ENCODE peak calls at places on chromosomes 13 and 19, in seven cellular contexts. B is SK-N-SH, W is HCT116, G is K562, I is H1, L is GM12878, Z is HepG2. S is an unnamed sample.

GRCh38 chr19:10399878-10400277 is 3.5 kb downstream of the CDC37 start:
- DNase-seq in B (no peak), W (no peak), G (peak), I (no peak), L (no peak), Z (no peak), S (no peak)

GRCh38 chr13:105232403-105232802 is 1303.1 kb downstream of the EFNB2 start:
- DNase-seq in B (no peak), W (no peak), G (no peak), I (no peak), L (no peak), Z (no peak), S (no peak)

GRCh38 chr19:34256835-34257558 is 2.6 kb downstream of the GARRE1 start:
- DNase-seq in B (no peak), W (no peak), G (no peak), I (no peak), L (no peak), Z (no peak), S (no peak)

GRCh38 chr13:76829572-76830327 is 56.5 kb downstream of the KCTD12 start:
- DNase-seq in B (no peak), W (no peak), G (no peak), I (no peak), L (no peak), Z (no peak), S (no peak)

GRCh38 chr19:2944403-2944774 is 382 bp downstream of the ZNF77 start:
- DNase-seq in B (no peak), W (no peak), G (no peak), I (no peak), L (no peak), Z (no peak), S (no peak)

GRCh38 chr13:25217023-25217909 is 45.2 kb upstream of the AMER2 start:
- DNase-seq in B (no peak), W (no peak), G (no peak), I (no peak), L (no peak), Z (no peak), S (no peak)

GRCh38 chr13:39016789-39017188 is 21.1 kb downstream of the PROSER1 start:
- DNase-seq in B (peak), W (peak), G (peak), I (no peak), L (no peak), Z (peak), S (peak)

GRCh38 chr19:48920949-48921348 is 12.6 kb upstream of the DHDH start:
- DNase-seq in B (no peak), W (no peak), G (no peak), I (no peak), L (no peak), Z (no peak), S (no peak)

GRCh38 chr13:31767175-31767900 is 28.0 kb downstream of the RXFP2 start:
- DNase-seq in B (no peak), W (no peak), G (no peak), I (no peak), L (no peak), Z (no peak), S (no peak)

GRCh38 chr19:4374451-4375163 is 25.7 kb downstream of the SH3GL1 start:
- DNase-seq in B (no peak), W (peak), G (peak), I (no peak), L (no peak), Z (peak), S (no peak)

GRCh38 chr13:94672400-94672799 is 39.9 kb downstream of the SOX21 start:
- DNase-seq in B (no peak), W (no peak), G (no peak), I (no peak), L (no peak), Z (no peak), S (no peak)

GRCh38 chr13:62524498-62524897 is 1108.8 kb upstream of the PCDH20 start:
- DNase-seq in B (no peak), W (no peak), G (no peak), I (no peak), L (peak), Z (no peak), S (no peak)

GRCh38 chr19:9877775-9878510 is 42.8 kb downstream of the PIN1 start:
- DNase-seq in B (no peak), W (peak), G (no peak), I (no peak), L (no peak), Z (no peak), S (no peak)

GRCh38 chr13:23750383-23751121 is 138.6 kb downstream of the MIPEP start:
- DNase-seq in B (no peak), W (no peak), G (no peak), I (no peak), L (no peak), Z (no peak), S (no peak)

GRCh38 chr13:96422002-96422401 is 332.1 kb downstream of the HS6ST3 start:
- DNase-seq in B (no peak), W (no peak), G (no peak), I (no peak), L (no peak), Z (no peak), S (no peak)

GRCh38 chr19:13633109-13633508 is 126.8 kb upstream of the CACNA1A start:
- DNase-seq in B (no peak), W (no peak), G (no peak), I (no peak), L (no peak), Z (peak), S (no peak)

GRCh38 chr13:59391696-59392095 is 772.0 kb downstream of the DIAPH3 start:
- DNase-seq in B (peak), W (peak), G (peak), I (no peak), L (peak), Z (peak), S (peak)

GRCh38 chr19:15296353-15296752 is 36.0 kb downstream of the BRD4 start:
- DNase-seq in B (peak), W (no peak), G (no peak), I (no peak), L (no peak), Z (no peak), S (no peak)

GRCh38 chr19:32817252-32817912 is 52.2 kb downstream of the SLC7A9 start:
- DNase-seq in B (no peak), W (no peak), G (no peak), I (no peak), L (no peak), Z (peak), S (no peak)

DNA sequence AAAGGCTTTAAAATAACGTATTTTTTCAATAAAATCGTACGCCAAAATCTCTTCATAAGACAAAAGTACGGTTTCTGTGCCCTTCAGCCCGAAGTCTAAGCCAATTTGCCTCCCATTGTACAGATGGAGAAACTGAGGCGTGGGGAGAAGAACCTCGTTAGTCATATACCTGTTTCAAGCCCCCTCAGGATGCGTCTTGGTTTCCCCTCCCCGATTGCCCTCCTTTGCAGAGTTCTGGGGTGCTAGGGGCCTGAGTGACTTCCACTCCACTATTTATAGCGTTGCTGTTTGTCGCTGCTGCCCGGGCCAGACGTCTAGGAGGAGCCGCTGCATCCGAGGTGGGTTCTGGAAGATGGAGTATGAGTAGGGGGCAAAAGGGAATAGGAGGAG is 2.3 kb upstream of the LTBP4 start:
- DNase-seq in B (no peak), W (no peak), G (no peak), I (no peak), L (no peak), Z (no peak), S (no peak)
- TF ChIP-seq JUND in B (no peak), W (no peak), G (no peak), I (no peak), L (no peak), Z (no peak), S (no peak)

DNA sequence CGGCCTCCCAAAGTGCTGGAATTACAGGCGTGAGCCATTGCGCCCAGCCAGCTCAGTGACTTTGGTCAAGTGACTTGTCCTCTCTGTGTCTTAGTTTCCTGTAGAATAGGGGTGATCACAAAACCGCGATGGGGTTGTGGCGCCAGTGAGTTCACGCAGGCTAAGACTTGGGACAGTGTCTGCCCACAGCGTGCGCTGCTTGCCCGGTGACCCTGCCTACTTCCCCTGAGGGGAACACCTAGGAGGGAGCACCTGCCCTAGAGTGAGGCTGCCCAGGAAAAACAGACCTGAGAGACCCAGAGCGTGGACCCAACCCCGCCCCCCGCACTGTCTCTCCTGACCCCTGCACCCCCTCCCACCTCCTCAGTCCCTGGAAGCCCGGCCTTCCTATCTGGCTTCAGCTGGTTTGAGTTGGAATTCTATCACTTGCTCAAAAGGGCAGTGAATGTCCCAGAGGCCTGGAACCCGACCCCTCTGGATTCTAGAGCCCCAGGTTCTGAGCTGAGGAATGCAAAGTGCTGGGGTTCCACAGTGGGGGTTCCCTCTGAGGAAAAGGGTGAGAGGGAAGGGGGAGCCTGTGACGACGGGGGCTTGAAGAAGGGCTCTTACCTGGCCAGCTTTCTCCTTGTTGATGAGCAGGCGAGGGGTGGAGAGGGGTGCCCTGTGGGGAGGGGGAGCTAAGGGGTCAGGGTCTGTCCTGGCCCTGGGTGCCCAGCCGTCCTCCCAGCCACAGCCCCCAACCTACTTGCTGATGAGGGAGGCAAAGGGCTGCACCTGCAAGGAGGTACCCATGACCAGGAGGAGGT is 2.2 kb upstream of the RINL start:
- DNase-seq in B (peak), W (no peak), G (no peak), I (no peak), L (no peak), Z (no peak), S (no peak)
- TF ChIP-seq JUND in B (no peak), W (no peak), G (no peak), I (no peak), L (no peak), Z (no peak), S (no peak)

GRCh38 chr13:110409581-110409992 is 102.5 kb downstream of the COL4A2 start:
- DNase-seq in B (no peak), W (no peak), G (no peak), I (no peak), L (no peak), Z (no peak), S (no peak)
- TF ChIP-seq JUND in B (peak), W (no peak), G (no peak), I (no peak), L (no peak), Z (no peak), S (no peak)

GRCh38 chr19:52941941-52942370 is 18.7 kb upstream of the ZNF888 start:
- DNase-seq in B (peak), W (no peak), G (peak), I (no peak), L (no peak), Z (no peak), S (peak)
- TF ChIP-seq JUND in B (no peak), W (no peak), G (no peak), I (no peak), L (no peak), Z (no peak), S (no peak)

DNA sequence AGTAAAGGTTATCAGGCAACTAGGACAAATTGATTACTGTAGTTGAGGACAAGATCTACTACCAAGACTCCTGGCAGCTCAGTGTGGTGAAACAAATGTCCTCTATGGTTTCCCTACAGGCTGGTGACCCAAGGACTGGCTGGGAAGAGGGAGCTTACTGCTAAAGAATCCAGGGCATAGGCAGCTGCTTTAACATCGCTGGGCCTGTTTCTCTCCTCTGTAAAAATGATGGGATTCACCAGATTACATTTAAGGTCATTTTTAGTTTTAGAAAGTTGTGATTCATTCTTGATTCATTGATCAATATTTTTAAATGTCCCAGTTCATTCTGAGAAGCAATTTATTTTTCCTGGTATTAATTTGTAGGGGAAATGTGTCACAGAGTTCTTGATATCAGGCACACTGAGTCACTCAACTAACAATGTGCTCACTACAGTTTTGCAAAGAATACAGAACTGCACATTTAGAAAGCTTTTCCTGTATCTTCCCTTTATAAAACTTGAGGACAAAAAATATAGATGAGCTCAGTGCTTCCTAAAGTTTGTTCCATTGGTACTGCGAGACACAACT is 19.6 kb upstream of the FAM124A start:
- DNase-seq in B (no peak), W (no peak), G (no peak), I (no peak), L (no peak), Z (no peak), S (no peak)
- TF ChIP-seq JUND in B (no peak), W (no peak), G (no peak), I (no peak), L (no peak), Z (no peak), S (no peak)

DNA sequence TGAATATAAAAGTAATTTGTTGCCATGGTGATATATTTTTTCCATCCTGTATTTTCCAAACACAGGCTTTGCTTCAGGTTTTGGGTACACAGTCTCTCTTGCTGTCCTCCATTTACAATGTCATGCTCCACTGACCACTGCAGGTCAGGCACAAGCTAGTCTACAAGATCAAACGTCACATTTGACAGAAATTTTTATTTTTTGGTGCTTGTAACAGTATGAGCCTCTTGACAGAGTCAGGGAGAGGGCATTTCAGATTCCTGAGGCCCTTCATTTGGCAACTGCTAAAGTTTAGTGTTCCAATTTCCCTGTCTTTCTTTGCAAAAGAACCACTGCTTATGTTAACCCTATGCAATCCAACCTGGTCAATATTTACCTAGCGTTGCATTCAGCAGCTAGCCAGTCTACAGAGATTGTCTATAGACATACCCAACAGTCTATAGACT is 175.0 kb downstream of the RFC3 start:
- DNase-seq in B (no peak), W (no peak), G (no peak), I (no peak), L (no peak), Z (peak), S (no peak)
- TF ChIP-seq JUND in B (no peak), W (no peak), G (no peak), I (no peak), L (no peak), Z (no peak), S (no peak)